ENCODE peak calls at places on chromosomes 11 and 22, in nine cellular contexts. F is right lobe of liver; Q is fibroblast of lung; T is right atrium auricular region; W is tibial nerve; O is dorsolateral prefrontal cortex; L is AG04450; U is body of pancreas; R is CD8-positive, alpha-beta T cell. K is an unnamed sample.

GRCh38 chr22:41742918-41743317 is 43.6 kb downstream of the MEI1 start:
- DNase-seq in O (no peak), T (no peak), F (no peak), U (no peak), R (no peak), L (no peak), Q (no peak), W (no peak), K (no peak)

GRCh38 chr22:30882974-30883533 is 85.5 kb downstream of the MORC2 start:
- DNase-seq in Q (no peak), O (no peak), R (no peak), L (no peak), U (no peak), W (no peak), F (peak), T (no peak), K (no peak)

GRCh38 chr11:57426754-57427691 is at the start of gene SLC43A3:
- DNase-seq in T (peak), U (peak), W (peak), L (no peak), R (peak), F (peak), O (peak), Q (peak), K (peak)

GRCh38 chr11:46700251-46701077 is at the start of the genes ARHGAP1 and ZNF408:
- DNase-seq in L (peak), O (peak), T (peak), U (peak), W (peak), R (peak), F (peak), Q (peak), K (peak)

GRCh38 chr11:7165911-7166310 is 77.1 kb downstream of the RBMXL2 start:
- DNase-seq in T (no peak), Q (no peak), O (no peak), F (no peak), L (no peak), R (no peak), U (no peak), W (no peak), K (no peak)

GRCh38 chr11:58786693-58787092 is 55.0 kb upstream of the GLYAT start:
- DNase-seq in T (no peak), U (no peak), L (no peak), F (no peak), W (no peak), R (no peak), Q (no peak), O (no peak), K (no peak)

GRCh38 chr22:39949964-39950737 is 10.0 kb upstream of the TMA7B start:
- DNase-seq in Q (no peak), U (no peak), O (no peak), W (no peak), T (no peak), L (no peak), R (no peak), F (no peak), K (no peak)

GRCh38 chr11:37502202-37502601 is 904.2 kb upstream of the RAG2 start:
- DNase-seq in U (no peak), L (no peak), O (no peak), W (no peak), F (no peak), Q (peak), R (no peak), T (no peak), K (no peak)

GRCh38 chr11:133953999-133954398 is 2.8 kb downstream of the IGSF9B start:
- DNase-seq in F (no peak), U (no peak), R (no peak), O (no peak), Q (no peak), L (no peak), T (no peak), W (no peak), K (no peak)

GRCh38 chr11:17403977-17404759 is 15.7 kb upstream of the KCNJ11 start:
- DNase-seq in F (peak), O (no peak), U (no peak), L (no peak), R (no peak), W (no peak), T (no peak), Q (peak), K (no peak)

GRCh38 chr11:67353317-67354313 is at the start of gene POLD4:
- DNase-seq in F (peak), R (peak), L (peak), T (peak), O (peak), Q (peak), W (peak), U (peak), K (peak)

GRCh38 chr11:74306440-74307175 is 4.8 kb downstream of the P4HA3 start:
- DNase-seq in F (no peak), T (no peak), W (no peak), R (no peak), L (no peak), Q (peak), U (no peak), O (no peak), K (no peak)

GRCh38 chr11:74311352-74311926 is at the start of gene P4HA3:
- DNase-seq in R (peak), W (peak), O (peak), F (peak), L (no peak), U (peak), Q (peak), T (no peak), K (no peak)

GRCh38 chr11:74307409-74307808 is 4.0 kb downstream of the P4HA3 start:
- DNase-seq in F (peak), W (no peak), O (no peak), U (no peak), Q (peak), R (no peak), T (no peak), L (no peak), K (no peak)

GRCh38 chr11:74312321-74312720 is 881 bp upstream of the P4HA3 start:
- DNase-seq in Q (no peak), W (no peak), U (no peak), T (no peak), L (no peak), O (no peak), F (no peak), R (no peak), K (no peak)

GRCh38 chr11:74310857-74311256 is 583 bp downstream of the P4HA3 start:
- DNase-seq in U (no peak), W (no peak), R (no peak), L (no peak), T (no peak), O (no peak), F (no peak), Q (no peak), K (no peak)
- H3K4me3 ChIP-seq in U (no peak), W (peak), R (peak), L (peak), T (peak), O (peak), F (peak), Q (peak), K (peak)

GRCh38 chr11:131629925-131630324 is 259.5 kb downstream of the NTM start:
- DNase-seq in L (no peak), F (no peak), Q (no peak), U (no peak), O (no peak), R (no peak), T (peak), W (no peak), K (no peak)
- TF ChIP-seq CTCF in L (no peak), F (no peak), Q (peak), U (no peak), O (peak), R (no peak), T (no peak), W (no peak), K (no peak)

GRCh38 chr22:23899042-23899745 is 5.0 kb downstream of the MIF start:
- DNase-seq in U (no peak), W (no peak), R (no peak), F (no peak), T (no peak), L (no peak), Q (no peak), O (no peak), K (no peak)
- H3K4me3 ChIP-seq in U (no peak), W (no peak), R (no peak), F (no peak), T (no peak), L (no peak), Q (no peak), O (no peak), K (no peak)

DNA sequence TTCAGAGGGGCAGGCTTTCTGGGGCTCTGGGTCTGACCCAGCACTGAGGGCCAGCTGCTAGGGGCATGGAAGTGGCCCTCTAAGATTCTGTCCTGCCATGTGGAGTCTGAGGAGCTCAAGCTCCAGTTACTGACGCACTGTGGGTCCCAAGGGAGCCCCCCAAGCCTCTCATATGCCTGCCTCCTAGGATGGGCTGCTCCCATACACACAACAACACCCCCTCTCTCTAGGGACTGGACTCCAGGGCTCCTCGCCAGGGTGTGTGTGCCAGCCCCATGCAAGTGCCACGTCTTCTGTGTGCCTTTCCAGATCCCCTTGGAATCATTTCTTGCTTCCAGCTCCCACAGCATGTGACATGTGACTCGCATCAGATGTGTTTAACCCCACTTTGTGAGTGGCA is 234.5 kb downstream of the CEP164 start:
- DNase-seq in F (no peak), T (no peak), O (peak), U (no peak), R (no peak), W (no peak), L (no peak), Q (no peak), K (no peak)
- TF ChIP-seq CTCF in F (no peak), T (no peak), O (no peak), U (no peak), R (no peak), W (no peak), L (no peak), Q (no peak), K (no peak)

GRCh38 chr11:108870373-108871020 is 205.6 kb downstream of the DDX10 start:
- DNase-seq in Q (peak), L (peak), F (no peak), O (no peak), U (no peak), R (no peak), T (no peak), W (no peak), K (peak)
- H3K4me3 ChIP-seq in Q (no peak), L (no peak), F (no peak), O (no peak), U (no peak), R (no peak), T (no peak), W (no peak), K (no peak)

GRCh38 chr11:89625171-89625570 is 84.9 kb upstream of the TRIM77 start:
- DNase-seq in U (no peak), F (no peak), Q (no peak), L (no peak), W (no peak), O (no peak), T (no peak), R (no peak), K (no peak)
- TF ChIP-seq CTCF in U (no peak), F (peak), Q (peak), L (peak), W (no peak), O (no peak), T (no peak), R (no peak), K (no peak)

GRCh38 chr22:24445481-24446290 is 18.3 kb downstream of the ADORA2A start:
- DNase-seq in T (no peak), L (no peak), U (no peak), Q (no peak), W (no peak), R (no peak), O (no peak), F (no peak), K (no peak)
- H3K4me3 ChIP-seq in T (no peak), L (no peak), U (no peak), Q (no peak), W (no peak), R (no peak), O (no peak), F (no peak), K (no peak)